ENCODE peak calls at places on chromosomes 11 and 22, in six cellular contexts. One of them, this sample, is unnamed. For H3K36me3 and H3K4me1, the result is how much of the 10 kb centered on the place peaks cover.

GRCh38 chr22:30968015-30968923 is at the start of gene MORC2:
- DNase-seq in GM23338: peak
- DNase-seq in GM12878: no peak
- DNase-seq in HCT116: no peak
- DNase-seq in SK-N-SH: no peak
- DNase-seq in K562: peak
- DNase-seq in this sample: no peak

GRCh38 chr11:63837719-63838118 is 1.2 kb upstream of the MARK2 start:
- DNase-seq in GM23338: no peak
- DNase-seq in GM12878: no peak
- DNase-seq in HCT116: no peak
- DNase-seq in SK-N-SH: no peak
- DNase-seq in K562: no peak
- DNase-seq in this sample: no peak

GRCh38 chr22:40480996-40481395 is 110.6 kb downstream of the SGSM3 start:
- DNase-seq in GM23338: no peak
- DNase-seq in GM12878: no peak
- DNase-seq in HCT116: no peak
- DNase-seq in SK-N-SH: no peak
- DNase-seq in K562: no peak
- DNase-seq in this sample: no peak

GRCh38 chr22:19962909-19963806 is 21.5 kb upstream of the TXNRD2 start:
- DNase-seq in GM23338: peak
- DNase-seq in GM12878: no peak
- DNase-seq in HCT116: peak
- DNase-seq in SK-N-SH: no peak
- DNase-seq in K562: no peak
- DNase-seq in this sample: no peak

GRCh38 chr11:43601511-43601910 is 79.0 kb upstream of the HSD17B12 start:
- DNase-seq in GM23338: no peak
- DNase-seq in GM12878: no peak
- DNase-seq in HCT116: no peak
- DNase-seq in SK-N-SH: no peak
- DNase-seq in K562: no peak
- DNase-seq in this sample: no peak

GRCh38 chr22:40436460-40437431 is 66.4 kb downstream of the SGSM3 start:
- DNase-seq in GM23338: peak
- DNase-seq in GM12878: peak
- DNase-seq in HCT116: peak
- DNase-seq in SK-N-SH: peak
- DNase-seq in K562: peak
- DNase-seq in this sample: peak

GRCh38 chr11:19957301-19957985 is 202.8 kb downstream of the DBX1 start:
- DNase-seq in GM23338: no peak
- DNase-seq in GM12878: no peak
- DNase-seq in HCT116: no peak
- DNase-seq in SK-N-SH: no peak
- DNase-seq in K562: no peak
- DNase-seq in this sample: no peak

GRCh38 chr11:64539711-64540420 is 51.2 kb upstream of the SLC22A12 start:
- DNase-seq in GM23338: no peak
- DNase-seq in GM12878: no peak
- DNase-seq in HCT116: no peak
- DNase-seq in SK-N-SH: no peak
- DNase-seq in K562: no peak
- DNase-seq in this sample: no peak

GRCh38 chr11:132520199-132520598 is 1012.1 kb downstream of the OPCML start:
- DNase-seq in GM23338: no peak
- DNase-seq in GM12878: no peak
- DNase-seq in HCT116: no peak
- DNase-seq in SK-N-SH: no peak
- DNase-seq in K562: no peak
- DNase-seq in this sample: no peak

GRCh38 chr22:44459041-44459440 is 39.0 kb downstream of the RTL6 start:
- DNase-seq in GM23338: no peak
- DNase-seq in GM12878: no peak
- DNase-seq in HCT116: no peak
- DNase-seq in SK-N-SH: no peak
- DNase-seq in K562: no peak
- DNase-seq in this sample: no peak

GRCh38 chr11:46920709-46921108 is 2.4 kb upstream of the LRP4 start:
- DNase-seq in GM23338: no peak
- DNase-seq in GM12878: no peak
- DNase-seq in HCT116: no peak
- DNase-seq in SK-N-SH: no peak
- DNase-seq in K562: no peak
- DNase-seq in this sample: no peak

GRCh38 chr11:116366451-116366850 is 406.3 kb downstream of the BUD13 start:
- DNase-seq in GM23338: no peak
- DNase-seq in GM12878: no peak
- DNase-seq in HCT116: no peak
- DNase-seq in SK-N-SH: peak
- DNase-seq in K562: no peak
- DNase-seq in this sample: no peak

GRCh38 chr11:77966338-77966737 is 28.1 kb downstream of the INTS4 start:
- DNase-seq in GM23338: no peak
- DNase-seq in GM12878: no peak
- DNase-seq in HCT116: no peak
- DNase-seq in SK-N-SH: no peak
- DNase-seq in K562: no peak
- DNase-seq in this sample: no peak

GRCh38 chr11:45266693-45267451 is 19.3 kb downstream of the SYT13 start:
- DNase-seq in GM23338: peak
- DNase-seq in GM12878: no peak
- DNase-seq in HCT116: no peak
- DNase-seq in SK-N-SH: no peak
- DNase-seq in K562: peak
- DNase-seq in this sample: no peak

GRCh38 chr22:45051946-45052345 is 42.1 kb upstream of the PHF21B start:
- DNase-seq in GM23338: no peak
- DNase-seq in GM12878: no peak
- DNase-seq in HCT116: no peak
- DNase-seq in SK-N-SH: no peak
- DNase-seq in K562: no peak
- DNase-seq in this sample: no peak

GRCh38 chr22:22772396-22772795 is 115.2 kb upstream of the IGLL5 start:
- DNase-seq in GM23338: peak
- DNase-seq in GM12878: no peak
- DNase-seq in HCT116: no peak
- DNase-seq in SK-N-SH: no peak
- DNase-seq in K562: no peak
- DNase-seq in this sample: no peak

GRCh38 chr11:65308281-65308891 is 6.3 kb upstream of the CDC42EP2 start:
- DNase-seq in GM23338: no peak
- DNase-seq in GM12878: no peak
- DNase-seq in HCT116: no peak
- DNase-seq in SK-N-SH: no peak
- DNase-seq in K562: no peak
- DNase-seq in this sample: no peak

GRCh38 chr22:45251828-45252227 is 11.1 kb upstream of the KIAA0930 start:
- DNase-seq in GM23338: no peak
- DNase-seq in GM12878: no peak
- DNase-seq in HCT116: no peak
- DNase-seq in SK-N-SH: no peak
- DNase-seq in K562: no peak
- DNase-seq in this sample: no peak

GRCh38 chr11:119249671-119250010 is 43.5 kb downstream of the CBL start:
- DNase-seq in GM23338: no peak
- DNase-seq in GM12878: no peak
- DNase-seq in HCT116: no peak
- DNase-seq in SK-N-SH: no peak
- DNase-seq in K562: no peak
- DNase-seq in this sample: no peak

GRCh38 chr22:31244044-31244942 is 32.2 kb downstream of the LIMK2 start:
- DNase-seq in GM23338: peak
- DNase-seq in GM12878: no peak
- DNase-seq in HCT116: peak
- DNase-seq in SK-N-SH: peak
- DNase-seq in K562: no peak
- DNase-seq in this sample: no peak

GRCh38 chr11:117438371-117439000 is 110.8 kb downstream of the CEP164 start:
- DNase-seq in GM23338: no peak
- DNase-seq in GM12878: no peak
- DNase-seq in HCT116: no peak
- DNase-seq in SK-N-SH: no peak
- DNase-seq in K562: no peak
- DNase-seq in this sample: no peak

GRCh38 chr11:65274734-65275682 is 13.2 kb downstream of the POLA2 start:
- DNase-seq in GM23338: peak
- DNase-seq in GM12878: no peak
- DNase-seq in HCT116: peak
- DNase-seq in SK-N-SH: peak
- DNase-seq in K562: peak
- DNase-seq in this sample: no peak

GRCh38 chr22:41535244-41535643 is 9.0 kb downstream of the POLR3H start:
- DNase-seq in GM23338: peak
- DNase-seq in GM12878: no peak
- DNase-seq in HCT116: no peak
- DNase-seq in SK-N-SH: peak
- DNase-seq in K562: no peak
- DNase-seq in this sample: no peak

GRCh38 chr22:19090586-19091127 is 31.6 kb downstream of the DGCR2 start:
- DNase-seq in GM23338: no peak
- DNase-seq in GM12878: no peak
- DNase-seq in HCT116: no peak
- DNase-seq in SK-N-SH: no peak
- DNase-seq in K562: no peak
- DNase-seq in this sample: no peak

GRCh38 chr11:35318977-35319925 is 100.1 kb downstream of the SLC1A2 start:
- DNase-seq in GM23338: no peak
- DNase-seq in GM12878: no peak
- DNase-seq in HCT116: no peak
- DNase-seq in SK-N-SH: no peak
- DNase-seq in K562: no peak
- DNase-seq in this sample: no peak

GRCh38 chr11:117010808-117011540 is 87.3 kb downstream of the SIK3 start:
- DNase-seq in GM23338: no peak
- DNase-seq in GM12878: no peak
- DNase-seq in HCT116: no peak
- DNase-seq in SK-N-SH: no peak
- DNase-seq in K562: no peak
- DNase-seq in this sample: peak

GRCh38 chr22:42288791-42289190 is 18.3 kb upstream of the TCF20 start:
- DNase-seq in GM23338: no peak
- DNase-seq in GM12878: no peak
- DNase-seq in HCT116: no peak
- DNase-seq in SK-N-SH: no peak
- DNase-seq in K562: no peak
- DNase-seq in this sample: no peak

GRCh38 chr22:30609260-30610185 is 2.5 kb downstream of the TCN2 start:
- DNase-seq in GM23338: peak
- DNase-seq in GM12878: peak
- DNase-seq in HCT116: no peak
- DNase-seq in SK-N-SH: no peak
- DNase-seq in K562: peak
- DNase-seq in this sample: no peak

GRCh38 chr22:44256860-44257560 is 55.7 kb downstream of the SHISAL1 start:
- DNase-seq in GM23338: no peak
- DNase-seq in GM12878: no peak
- DNase-seq in HCT116: no peak
- DNase-seq in SK-N-SH: no peak
- DNase-seq in K562: no peak
- DNase-seq in this sample: no peak

GRCh38 chr11:11583801-11584445 is 37.9 kb downstream of the GALNT18 start:
- DNase-seq in GM23338: no peak
- DNase-seq in GM12878: no peak
- DNase-seq in HCT116: no peak
- DNase-seq in SK-N-SH: no peak
- DNase-seq in K562: no peak
- DNase-seq in this sample: no peak

DNA sequence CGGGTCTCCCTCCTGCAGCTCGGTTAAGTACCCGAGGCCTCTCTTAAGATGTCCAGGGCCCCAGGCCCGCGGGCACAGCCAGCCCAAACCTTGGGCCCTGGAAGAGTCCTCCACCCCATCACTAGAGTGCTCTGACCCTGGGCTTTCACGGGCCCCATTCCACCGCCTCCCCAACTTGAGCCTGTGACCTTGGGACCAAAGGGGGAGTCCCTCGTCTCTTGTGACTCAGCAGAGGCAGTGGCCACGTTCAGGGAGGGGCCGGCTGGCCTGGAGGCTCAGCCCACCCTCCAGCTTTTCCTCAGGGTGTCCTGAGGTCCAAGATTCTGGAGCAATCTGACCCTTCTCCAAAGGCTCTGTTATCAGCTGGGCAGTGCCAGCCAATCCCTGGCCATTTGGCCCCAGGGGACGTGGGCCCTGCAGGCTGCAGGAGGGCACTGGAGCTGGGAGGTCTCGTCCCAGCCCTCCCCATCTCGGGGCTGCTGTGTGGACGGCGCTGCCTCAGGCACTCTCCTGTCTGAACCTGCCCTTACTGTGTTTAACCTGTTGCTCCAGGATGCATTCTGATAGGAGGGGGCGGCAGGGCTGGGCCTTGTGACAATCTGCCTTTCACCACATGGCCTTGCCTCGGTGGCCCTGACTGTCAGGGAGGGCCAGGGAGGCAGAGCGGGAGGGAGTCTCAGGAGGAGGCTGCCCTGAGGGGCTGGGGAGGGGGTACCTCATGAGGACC is 25.0 kb downstream of the FADS3 start:
- DNase-seq in GM23338: no peak
- DNase-seq in GM12878: no peak
- DNase-seq in HCT116: no peak
- DNase-seq in SK-N-SH: no peak
- DNase-seq in K562: peak
- DNase-seq in this sample: no peak
- H3K36me3 ChIP-seq in GM23338: under half
- H3K36me3 ChIP-seq in GM12878: under half
- H3K36me3 ChIP-seq in HCT116: under half
- H3K36me3 ChIP-seq in SK-N-SH: under half
- H3K36me3 ChIP-seq in K562: under half
- H3K36me3 ChIP-seq in this sample: under half

GRCh38 chr22:27913162-27913741 is 5.8 kb downstream of the PITPNB start:
- DNase-seq in GM23338: no peak
- DNase-seq in GM12878: no peak
- DNase-seq in HCT116: no peak
- DNase-seq in SK-N-SH: peak
- DNase-seq in K562: peak
- DNase-seq in this sample: no peak
- H3K4me1 ChIP-seq in GM23338: under half
- H3K4me1 ChIP-seq in GM12878: under half
- H3K4me1 ChIP-seq in HCT116: under half
- H3K4me1 ChIP-seq in SK-N-SH: half or more
- H3K4me1 ChIP-seq in K562: under half
- H3K4me1 ChIP-seq in this sample: under half

GRCh38 chr11:71425409-71425808 is 22.8 kb downstream of the DHCR7 start:
- DNase-seq in GM23338: peak
- DNase-seq in GM12878: no peak
- DNase-seq in HCT116: no peak
- DNase-seq in SK-N-SH: no peak
- DNase-seq in K562: no peak
- DNase-seq in this sample: no peak
- TF ChIP-seq REST in GM23338: no peak
- TF ChIP-seq REST in GM12878: no peak
- TF ChIP-seq REST in HCT116: no peak
- TF ChIP-seq REST in SK-N-SH: no peak
- TF ChIP-seq REST in K562: no peak
- TF ChIP-seq REST in this sample: no peak

GRCh38 chr11:13386567-13386966 is 76.5 kb downstream of the BTBD10 start:
- DNase-seq in GM23338: no peak
- DNase-seq in GM12878: no peak
- DNase-seq in HCT116: no peak
- DNase-seq in SK-N-SH: no peak
- DNase-seq in K562: no peak
- DNase-seq in this sample: no peak
- H3K36me3 ChIP-seq in GM23338: under half
- H3K36me3 ChIP-seq in GM12878: under half
- H3K36me3 ChIP-seq in HCT116: under half
- H3K36me3 ChIP-seq in SK-N-SH: half or more
- H3K36me3 ChIP-seq in K562: under half
- H3K36me3 ChIP-seq in this sample: under half

This sample was measured in Panc1.